ENCODE peak calls at places on chromosomes 7 and 10, in eight cellular contexts. Z is IMR-90, Y is HFF-Myc, S is kidney, U is AG04450, P is WERI-Rb-1, B is neural progenitor cell, R is kidney epithelial cell. N is an unnamed sample.

GRCh38 chr7:51141451-51141971 is 175.1 kb downstream of the COBL start:
- DNase-seq in Z (peak; percentile 35), Y (no peak), S (no peak), U (peak; percentile 1), P (no peak), B (peak; percentile 59), R (no peak), N (no peak)

GRCh38 chr7:108189733-108190388 is 59.7 kb upstream of the LAMB4 start:
- DNase-seq in Z (no peak), Y (no peak), S (no peak), U (no peak), P (no peak), B (no peak), R (no peak), N (no peak)

GRCh38 chr10:86729677-86730076 is 26.7 kb upstream of the BMPR1A start:
- DNase-seq in Z (no peak), Y (no peak), S (no peak), U (no peak), P (no peak), B (no peak), R (no peak), N (no peak)

GRCh38 chr10:62582098-62582705 is 208.0 kb downstream of the ZNF365 start:
- DNase-seq in Z (peak; percentile 78), Y (no peak), S (no peak), U (no peak), P (no peak), B (no peak), R (no peak), N (no peak)

GRCh38 chr10:69392481-69393000 is 24.2 kb downstream of the TACR2 start:
- DNase-seq in Z (peak; percentile 77), Y (no peak), S (peak; percentile 91), U (no peak), P (peak; percentile 87), B (peak; percentile 92), R (peak; percentile 10), N (peak; percentile 34)

GRCh38 chr10:63713191-63714144 is 192.3 kb downstream of the REEP3 start:
- DNase-seq in Z (peak; percentile 59), Y (no peak), S (peak; percentile 93), U (no peak), P (peak; percentile 48), B (peak; percentile 94), R (no peak), N (peak; percentile 32)

GRCh38 chr7:151843181-151843580 is 33.7 kb downstream of the PRKAG2 start:
- DNase-seq in Z (no peak), Y (no peak), S (no peak), U (no peak), P (no peak), B (no peak), R (no peak), N (no peak)

GRCh38 chr10:23362879-23363787 is 18.5 kb upstream of the C10orf67 start:
- DNase-seq in Z (no peak), Y (no peak), S (no peak), U (no peak), P (no peak), B (no peak), R (no peak), N (no peak)

GRCh38 chr10:31932838-31933237 is 4.2 kb upstream of the ARHGAP12 start:
- DNase-seq in Z (no peak), Y (no peak), S (no peak), U (no peak), P (no peak), B (no peak), R (no peak), N (no peak)

GRCh38 chr7:116434820-116435341 is 64.7 kb upstream of the CAV2 start:
- DNase-seq in Z (peak; percentile 87), Y (no peak), S (no peak), U (peak; percentile 26), P (no peak), B (no peak), R (peak; percentile 34), N (peak; percentile 26)

DNA sequence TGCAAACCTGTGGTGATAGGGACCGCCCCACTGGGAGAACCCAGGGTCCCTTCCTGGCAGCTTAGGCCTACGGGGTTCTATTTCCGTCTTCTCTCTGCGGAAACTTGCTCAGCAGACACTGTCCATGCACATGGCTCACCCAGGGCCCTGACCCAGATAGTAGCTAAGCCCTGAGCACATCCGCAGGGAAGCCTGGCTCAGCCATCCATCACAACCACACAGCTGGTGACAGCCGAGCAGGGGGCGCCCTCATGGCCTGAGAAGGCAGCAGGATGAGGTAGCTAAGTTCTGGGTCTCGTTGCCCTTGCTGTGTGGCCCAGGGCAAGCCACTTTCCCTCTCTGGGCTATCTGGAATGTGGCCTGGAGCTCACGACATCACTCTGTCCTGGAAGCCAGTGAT is 23.3 kb downstream of the NPTX2 start:
- DNase-seq in Z (no peak), Y (no peak), S (no peak), U (no peak), P (peak; percentile 73), B (no peak), R (no peak), N (no peak)
- H3K4me3 ChIP-seq in Z (no peak overlapping the region), Y (no peak overlapping the region), S (no peak overlapping the region), U (no peak overlapping the region), P (no peak overlapping the region), B (no peak overlapping the region), R (no peak overlapping the region), N (no peak overlapping the region)

GRCh38 chr7:20307901-20308300 is 22.8 kb upstream of the ITGB8 start:
- DNase-seq in Z (no peak), Y (no peak), S (no peak), U (no peak), P (no peak), B (peak; percentile 48), R (no peak), N (no peak)

GRCh38 chr7:20304366-20304765 is 26.3 kb upstream of the ITGB8 start:
- DNase-seq in Z (no peak), Y (no peak), S (no peak), U (no peak), P (no peak), B (no peak), R (no peak), N (no peak)

GRCh38 chr7:20305726-20306125 is 25.0 kb upstream of the ITGB8 start:
- DNase-seq in Z (no peak), Y (no peak), S (no peak), U (no peak), P (no peak), B (no peak), R (no peak), N (no peak)

GRCh38 chr7:20307119-20307518 is 23.6 kb upstream of the ITGB8 start:
- DNase-seq in Z (peak; percentile 46), Y (no peak), S (no peak), U (no peak), P (no peak), B (peak; percentile 20), R (peak; percentile 75), N (no peak)

GRCh38 chr7:20306499-20306946 is 24.2 kb upstream of the ITGB8 start:
- DNase-seq in Z (no peak), Y (no peak), S (no peak), U (no peak), P (no peak), B (peak; percentile 5), R (no peak), N (no peak)
- H3K4me3 ChIP-seq in Z (no peak overlapping the region), Y (no peak overlapping the region), S (no peak overlapping the region), U (no peak overlapping the region), P (no peak overlapping the region), B (no peak overlapping the region), R (no peak overlapping the region), N (no peak overlapping the region)

DNA sequence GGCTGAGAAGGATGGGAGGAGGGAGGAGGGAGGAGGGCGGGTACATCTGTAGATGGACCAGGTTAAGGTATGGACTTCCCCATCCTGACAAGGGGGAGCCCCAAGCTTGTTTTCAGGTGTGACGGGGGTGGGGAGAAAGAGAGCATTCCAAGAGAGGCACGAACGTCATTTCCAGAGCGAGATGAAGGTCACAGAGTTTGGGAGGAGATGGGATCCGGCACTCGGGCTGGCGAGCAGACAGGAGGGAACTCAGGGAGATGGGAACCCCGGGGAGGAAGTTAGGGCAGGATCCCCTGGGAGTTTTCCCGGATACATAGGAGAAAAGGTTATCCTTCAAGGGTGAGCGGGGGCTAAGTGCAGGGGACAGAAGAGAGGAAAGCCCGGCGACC is 118.8 kb downstream of the CUX1 start:
- DNase-seq in Z (no peak), Y (no peak), S (no peak), U (no peak), P (no peak), B (no peak), R (no peak), N (no peak)
- H3K4me3 ChIP-seq in Z (no peak overlapping the region), Y (no peak overlapping the region), S (peak overlapping the region; percentile 24), U (peak overlapping the region; percentile 20), P (no peak overlapping the region), B (peak overlapping the region; percentile 24), R (no peak overlapping the region), N (peak overlapping the region; percentile 6)

GRCh38 chr10:132232553-132232949 is 45.8 kb downstream of the DPYSL4 start:
- DNase-seq in Z (no peak), Y (no peak), S (no peak), U (no peak), P (no peak), B (no peak), R (no peak), N (no peak)

GRCh38 chr10:132232981-132233380 is 46.2 kb downstream of the DPYSL4 start:
- DNase-seq in Z (no peak), Y (no peak), S (peak; percentile 63), U (no peak), P (no peak), B (no peak), R (no peak), N (no peak)

GRCh38 chr10:132234860-132235259 is 48.1 kb downstream of the DPYSL4 start:
- DNase-seq in Z (no peak), Y (no peak), S (no peak), U (no peak), P (no peak), B (no peak), R (no peak), N (no peak)

GRCh38 chr10:132231656-132232552 is 45.2 kb downstream of the DPYSL4 start:
- DNase-seq in Z (no peak), Y (no peak), S (peak; percentile 64), U (no peak), P (no peak), B (no peak), R (no peak), N (no peak)

GRCh38 chr10:132233501-132234075 is 46.8 kb downstream of the DPYSL4 start:
- DNase-seq in Z (no peak), Y (no peak), S (peak; percentile 63), U (no peak), P (no peak), B (no peak), R (no peak), N (no peak)
- H3K4me3 ChIP-seq in Z (no peak overlapping the region), Y (no peak overlapping the region), S (no peak overlapping the region), U (no peak overlapping the region), P (no peak overlapping the region), B (no peak overlapping the region), R (no peak overlapping the region), N (no peak overlapping the region)

GRCh38 chr10:12710157-12710556 is 291.4 kb downstream of the CCDC3 start:
- DNase-seq in Z (no peak), Y (no peak), S (no peak), U (no peak), P (no peak), B (no peak), R (no peak), N (no peak)
- H3K4me3 ChIP-seq in Z (no peak overlapping the region), Y (no peak overlapping the region), S (no peak overlapping the region), U (no peak overlapping the region), P (no peak overlapping the region), B (no peak overlapping the region), R (no peak overlapping the region), N (no peak overlapping the region)